ENCODE peak calls at places on chromosomes 3 and 15, in five cellular contexts. R, F, L, G and H are unnamed samples.

GRCh38 chr3:25820372-25820771 is 30.5 kb downstream of the OXSM start:
- DNase-seq in F (no peak), L (no peak), G (no peak), R (no peak), H (no peak)

GRCh38 chr3:38651153-38651789 is 1.8 kb upstream of the SCN5A start:
- DNase-seq in G (peak; percentile 21), R (peak; percentile 72), F (peak; percentile 48), L (peak; percentile 27), H (peak; percentile 38)

GRCh38 chr15:92149029-92149428 is 244.7 kb upstream of the ST8SIA2 start:
- DNase-seq in L (no peak), F (no peak), R (no peak), G (no peak), H (no peak)

GRCh38 chr3:28151608-28152228 is 89.7 kb upstream of the CMC1 start:
- DNase-seq in L (peak; percentile 23), R (no peak), F (no peak), G (no peak), H (no peak)

GRCh38 chr15:29470794-29471193 is 201.2 kb upstream of the NSMCE3 start:
- DNase-seq in F (no peak), G (no peak), R (no peak), L (no peak), H (no peak)

GRCh38 chr3:149235599-149236424 is 14.2 kb upstream of the CP start:
- DNase-seq in R (no peak), F (peak; percentile 91), L (no peak), G (no peak), H (no peak)

GRCh38 chr15:51550841-51551240 is 71.7 kb downstream of the DMXL2 start:
- DNase-seq in R (no peak), F (no peak), L (peak; percentile 77), G (no peak), H (no peak)

GRCh38 chr3:147616998-147617619 is 207.9 kb downstream of the ZIC1 start:
- DNase-seq in L (peak; percentile 72), R (no peak), G (peak; percentile 66), F (peak; percentile 29), H (no peak)

GRCh38 chr15:98943609-98944111 is 63.9 kb downstream of the PGPEP1L start:
- DNase-seq in L (peak; percentile 27), G (no peak), F (no peak), R (no peak), H (no peak)

GRCh38 chr3:188294823-188295487 is 141.0 kb downstream of the LPP start:
- DNase-seq in L (no peak), F (peak; percentile 65), G (no peak), R (no peak), H (no peak)

GRCh38 chr15:49628379-49628778 is 7.5 kb downstream of the DTWD1 start:
- DNase-seq in G (no peak), F (no peak), L (no peak), R (no peak), H (no peak)

GRCh38 chr15:70415330-70415884 is 317.7 kb upstream of the TLE3 start:
- DNase-seq in F (peak; percentile 62), G (peak; percentile 53), R (no peak), L (no peak), H (no peak)

GRCh38 chr3:16795601-16796000 is 89.2 kb upstream of the PLCL2 start:
- DNase-seq in G (no peak), F (no peak), L (no peak), R (no peak), H (no peak)

GRCh38 chr3:14216257-14217048 is 37.8 kb downstream of the LSM3 start:
- DNase-seq in F (no peak), R (no peak), G (no peak), L (peak; percentile 89), H (peak; percentile 70)

GRCh38 chr15:82914396-82914795 is 38.1 kb downstream of the HOMER2 start:
- DNase-seq in F (no peak), L (no peak), G (no peak), R (no peak), H (no peak)

GRCh38 chr15:99507016-99507731 is 58.6 kb upstream of the MEF2A start:
- DNase-seq in F (peak; percentile 67), L (no peak), G (peak; percentile 86), R (no peak), H (no peak)

GRCh38 chr3:112327371-112327951 is 5.5 kb upstream of the CD200 start:
- DNase-seq in R (no peak), G (peak; percentile 84), L (peak; percentile 69), F (peak; percentile 88), H (no peak)

GRCh38 chr3:89180334-89180733 is 72.9 kb downstream of the EPHA3 start:
- DNase-seq in F (no peak), G (no peak), R (no peak), L (no peak), H (no peak)

GRCh38 chr3:158791259-158791920 is 10.5 kb upstream of the MFSD1 start:
- DNase-seq in F (peak; percentile 80), R (no peak), G (peak; percentile 76), L (peak; percentile 81), H (no peak)

GRCh38 chr3:166554006-166554405 is 716.8 kb upstream of the BCHE start:
- DNase-seq in R (no peak), L (no peak), G (no peak), F (no peak), H (no peak)

GRCh38 chr15:52340093-52340492 is 44.5 kb upstream of the MYO5C start:
- DNase-seq in L (no peak), F (no peak), R (no peak), G (no peak), H (no peak)

GRCh38 chr3:195032106-195032759 is 238.7 kb downstream of the XXYLT1 start:
- DNase-seq in L (no peak), R (no peak), G (no peak), F (peak; percentile 95), H (no peak)

GRCh38 chr15:76206325-76206976 is 104.8 kb downstream of the ETFA start:
- DNase-seq in R (no peak), F (peak; percentile 7), L (peak; percentile 94), G (peak; percentile 97), H (peak; percentile 96)

GRCh38 chr3:68878322-68878721 is 54.0 kb downstream of the TAFA4 start:
- DNase-seq in L (peak; percentile 7), R (no peak), F (peak; percentile 17), G (no peak), H (no peak)

GRCh38 chr15:65414841-65415621 is 7.7 kb downstream of the IGDCC4 start:
- DNase-seq in F (peak; percentile 90), R (no peak), G (peak; percentile 78), L (peak; percentile 34), H (no peak)

GRCh38 chr15:71232411-71232810 is 117.1 kb downstream of the THSD4 start:
- DNase-seq in L (no peak), F (no peak), R (no peak), G (no peak), H (no peak)

GRCh38 chr15:48617619-48618018 is 27.9 kb downstream of the FBN1 start:
- DNase-seq in G (no peak), R (no peak), L (no peak), F (no peak), H (no peak)

GRCh38 chr3:126147932-126148683 is 32.3 kb downstream of the ALDH1L1 start:
- DNase-seq in R (no peak), G (no peak), F (no peak), L (no peak), H (no peak)

GRCh38 chr3:24521306-24522154 is 26.9 kb upstream of the THRB start:
- DNase-seq in R (peak; percentile 77), L (no peak), F (peak; percentile 38), G (peak; percentile 25), H (no peak)

GRCh38 chr3:89252865-89253264 is 145.4 kb downstream of the EPHA3 start:
- DNase-seq in F (no peak), R (no peak), G (no peak), L (no peak), H (no peak)

GRCh38 chr3:127212711-127213110 is 19.8 kb downstream of the PRR23E start:
- DNase-seq in F (no peak), R (no peak), L (no peak), G (no peak), H (no peak)